ENCODE peak calls at places on chromosome 12, in ten cellular contexts. One of them, this sample, is unnamed.

GRCh38 chr12:15469342-15469741 is 147.0 kb downstream of the PTPRO start:
- DNase-seq in fibroblast of the aortic adventitia: no peak
- DNase-seq in body of pancreas: no peak
- DNase-seq in astrocyte of the cerebellum: no peak
- DNase-seq in cardiac muscle cell: no peak
- DNase-seq in mammary epithelial cell: no peak
- DNase-seq in AG09309: no peak
- DNase-seq in psoas muscle: no peak
- DNase-seq in CD8-positive, alpha-beta T cell: no peak
- DNase-seq in transverse colon: no peak
- DNase-seq in this sample: no peak

GRCh38 chr12:56377310-56377988 is 14.8 kb upstream of the APOF start:
- DNase-seq in fibroblast of the aortic adventitia: peak; percentile 23
- DNase-seq in body of pancreas: no peak
- DNase-seq in astrocyte of the cerebellum: no peak
- DNase-seq in cardiac muscle cell: no peak
- DNase-seq in mammary epithelial cell: peak; percentile 59
- DNase-seq in AG09309: no peak
- DNase-seq in psoas muscle: no peak
- DNase-seq in CD8-positive, alpha-beta T cell: no peak
- DNase-seq in transverse colon: no peak
- DNase-seq in this sample: no peak

GRCh38 chr12:79844693-79845092 is 90.2 kb downstream of the PPP1R12A start:
- DNase-seq in fibroblast of the aortic adventitia: peak; percentile 80
- DNase-seq in body of pancreas: no peak
- DNase-seq in astrocyte of the cerebellum: peak; percentile 19
- DNase-seq in cardiac muscle cell: peak; percentile 78
- DNase-seq in mammary epithelial cell: peak; percentile 67
- DNase-seq in AG09309: peak; percentile 8
- DNase-seq in psoas muscle: no peak
- DNase-seq in CD8-positive, alpha-beta T cell: no peak
- DNase-seq in transverse colon: no peak
- DNase-seq in this sample: no peak

GRCh38 chr12:71636704-71637115 is 26.9 kb downstream of the ZFC3H1 start:
- DNase-seq in fibroblast of the aortic adventitia: peak; percentile 83
- DNase-seq in body of pancreas: no peak
- DNase-seq in astrocyte of the cerebellum: peak; percentile 63
- DNase-seq in cardiac muscle cell: peak; percentile 80
- DNase-seq in mammary epithelial cell: peak; percentile 46
- DNase-seq in AG09309: peak; percentile 28
- DNase-seq in psoas muscle: no peak
- DNase-seq in CD8-positive, alpha-beta T cell: no peak
- DNase-seq in transverse colon: no peak
- DNase-seq in this sample: no peak

GRCh38 chr12:51270067-51270846 is at the start of gene SMAGP:
- DNase-seq in fibroblast of the aortic adventitia: peak; percentile 26
- DNase-seq in body of pancreas: peak; percentile 86
- DNase-seq in astrocyte of the cerebellum: no peak
- DNase-seq in cardiac muscle cell: peak; percentile 47
- DNase-seq in mammary epithelial cell: peak; percentile 69
- DNase-seq in AG09309: no peak
- DNase-seq in psoas muscle: peak; percentile 68
- DNase-seq in CD8-positive, alpha-beta T cell: peak; percentile 73
- DNase-seq in transverse colon: peak; percentile 89
- DNase-seq in this sample: peak; percentile 48

GRCh38 chr12:89861086-89861485 is 152.4 kb upstream of the ATP2B1 start:
- DNase-seq in fibroblast of the aortic adventitia: no peak
- DNase-seq in body of pancreas: no peak
- DNase-seq in astrocyte of the cerebellum: no peak
- DNase-seq in cardiac muscle cell: no peak
- DNase-seq in mammary epithelial cell: peak; percentile 30
- DNase-seq in AG09309: no peak
- DNase-seq in psoas muscle: no peak
- DNase-seq in CD8-positive, alpha-beta T cell: no peak
- DNase-seq in transverse colon: no peak
- DNase-seq in this sample: no peak

GRCh38 chr12:69007858-69008314 is 74.9 kb upstream of the CPM start:
- DNase-seq in fibroblast of the aortic adventitia: no peak
- DNase-seq in body of pancreas: no peak
- DNase-seq in astrocyte of the cerebellum: no peak
- DNase-seq in cardiac muscle cell: no peak
- DNase-seq in mammary epithelial cell: peak; percentile 5
- DNase-seq in AG09309: no peak
- DNase-seq in psoas muscle: no peak
- DNase-seq in CD8-positive, alpha-beta T cell: no peak
- DNase-seq in transverse colon: no peak
- DNase-seq in this sample: no peak

GRCh38 chr12:72288911-72289310 is 16.7 kb downstream of the TRHDE start:
- DNase-seq in fibroblast of the aortic adventitia: no peak
- DNase-seq in body of pancreas: no peak
- DNase-seq in astrocyte of the cerebellum: no peak
- DNase-seq in cardiac muscle cell: no peak
- DNase-seq in mammary epithelial cell: no peak
- DNase-seq in AG09309: no peak
- DNase-seq in psoas muscle: no peak
- DNase-seq in CD8-positive, alpha-beta T cell: no peak
- DNase-seq in transverse colon: no peak
- DNase-seq in this sample: no peak

GRCh38 chr12:87428701-87429277 is 600.4 kb downstream of the C12orf50 start:
- DNase-seq in fibroblast of the aortic adventitia: peak; percentile 59
- DNase-seq in body of pancreas: no peak
- DNase-seq in astrocyte of the cerebellum: no peak
- DNase-seq in cardiac muscle cell: no peak
- DNase-seq in mammary epithelial cell: peak; percentile 85
- DNase-seq in AG09309: no peak
- DNase-seq in psoas muscle: no peak
- DNase-seq in CD8-positive, alpha-beta T cell: no peak
- DNase-seq in transverse colon: no peak
- DNase-seq in this sample: no peak

GRCh38 chr12:46265734-46266133 is 3.1 kb downstream of the SLC38A1 start:
- DNase-seq in fibroblast of the aortic adventitia: no peak
- DNase-seq in body of pancreas: no peak
- DNase-seq in astrocyte of the cerebellum: no peak
- DNase-seq in cardiac muscle cell: no peak
- DNase-seq in mammary epithelial cell: no peak
- DNase-seq in AG09309: no peak
- DNase-seq in psoas muscle: no peak
- DNase-seq in CD8-positive, alpha-beta T cell: no peak
- DNase-seq in transverse colon: no peak
- DNase-seq in this sample: no peak
- H3K4me3 ChIP-seq in fibroblast of the aortic adventitia: peak overlapping the region; percentile 91
- H3K4me3 ChIP-seq in body of pancreas: no peak overlapping the region
- H3K4me3 ChIP-seq in astrocyte of the cerebellum: peak overlapping the region; percentile 79
- H3K4me3 ChIP-seq in cardiac muscle cell: peak overlapping the region; percentile 72
- H3K4me3 ChIP-seq in mammary epithelial cell: peak overlapping the region; percentile 97
- H3K4me3 ChIP-seq in AG09309: no peak overlapping the region
- H3K4me3 ChIP-seq in psoas muscle: peak overlapping the region; percentile 75
- H3K4me3 ChIP-seq in CD8-positive, alpha-beta T cell: peak overlapping the region; percentile 96
- H3K4me3 ChIP-seq in transverse colon: no peak overlapping the region
- H3K4me3 ChIP-seq in this sample: no peak overlapping the region

GRCh38 chr12:109571773-109572505 is 1.4 kb downstream of the MMAB start:
- DNase-seq in fibroblast of the aortic adventitia: no peak
- DNase-seq in body of pancreas: no peak
- DNase-seq in astrocyte of the cerebellum: no peak
- DNase-seq in cardiac muscle cell: no peak
- DNase-seq in mammary epithelial cell: no peak
- DNase-seq in AG09309: no peak
- DNase-seq in psoas muscle: no peak
- DNase-seq in CD8-positive, alpha-beta T cell: no peak
- DNase-seq in transverse colon: no peak
- DNase-seq in this sample: no peak
- H3K4me3 ChIP-seq in fibroblast of the aortic adventitia: peak overlapping the region; percentile 92
- H3K4me3 ChIP-seq in body of pancreas: no peak overlapping the region
- H3K4me3 ChIP-seq in astrocyte of the cerebellum: no peak overlapping the region
- H3K4me3 ChIP-seq in cardiac muscle cell: peak overlapping the region; percentile 38
- H3K4me3 ChIP-seq in mammary epithelial cell: no peak overlapping the region
- H3K4me3 ChIP-seq in AG09309: no peak overlapping the region
- H3K4me3 ChIP-seq in psoas muscle: peak overlapping the region; percentile 83
- H3K4me3 ChIP-seq in CD8-positive, alpha-beta T cell: no peak overlapping the region
- H3K4me3 ChIP-seq in transverse colon: no peak overlapping the region
- H3K4me3 ChIP-seq in this sample: no peak overlapping the region

DNA sequence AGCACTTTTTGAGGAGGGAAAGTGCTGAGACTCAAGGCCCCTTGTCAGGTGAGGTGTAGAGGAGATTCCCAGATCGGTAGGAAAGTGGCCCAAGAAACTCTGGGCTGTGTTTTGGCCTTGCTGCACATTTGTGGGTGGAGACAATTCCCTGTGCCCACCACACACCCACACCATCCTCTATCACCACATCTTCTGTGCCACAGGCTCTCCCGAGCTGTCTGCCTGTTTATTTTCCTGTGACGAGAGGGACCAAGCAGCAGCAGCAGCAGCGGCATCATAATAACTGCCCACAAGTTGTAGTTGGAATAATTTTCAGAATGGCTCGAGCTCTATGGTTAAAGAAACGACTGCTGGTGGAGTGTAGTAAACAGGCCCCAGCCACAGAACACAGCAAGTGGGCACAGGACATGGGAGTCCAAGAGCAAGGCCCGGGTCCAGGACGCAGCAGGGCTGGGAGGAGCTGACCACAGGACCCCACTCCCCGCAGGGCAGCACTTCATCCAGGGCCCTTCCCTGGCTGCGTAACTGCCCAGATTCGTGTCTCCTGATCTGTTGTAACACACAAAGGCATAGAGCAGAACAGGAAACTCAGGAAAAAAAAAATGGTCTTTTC is 55.6 kb upstream of the BCL2L14 start:
- DNase-seq in fibroblast of the aortic adventitia: no peak
- DNase-seq in body of pancreas: no peak
- DNase-seq in astrocyte of the cerebellum: no peak
- DNase-seq in cardiac muscle cell: no peak
- DNase-seq in mammary epithelial cell: no peak
- DNase-seq in AG09309: no peak
- DNase-seq in psoas muscle: no peak
- DNase-seq in CD8-positive, alpha-beta T cell: peak; percentile 35
- DNase-seq in transverse colon: no peak
- DNase-seq in this sample: no peak
- H3K4me3 ChIP-seq in fibroblast of the aortic adventitia: no peak overlapping the region
- H3K4me3 ChIP-seq in body of pancreas: no peak overlapping the region
- H3K4me3 ChIP-seq in astrocyte of the cerebellum: no peak overlapping the region
- H3K4me3 ChIP-seq in cardiac muscle cell: no peak overlapping the region
- H3K4me3 ChIP-seq in mammary epithelial cell: no peak overlapping the region
- H3K4me3 ChIP-seq in AG09309: no peak overlapping the region
- H3K4me3 ChIP-seq in psoas muscle: no peak overlapping the region
- H3K4me3 ChIP-seq in CD8-positive, alpha-beta T cell: no peak overlapping the region
- H3K4me3 ChIP-seq in transverse colon: no peak overlapping the region
- H3K4me3 ChIP-seq in this sample: no peak overlapping the region

DNA sequence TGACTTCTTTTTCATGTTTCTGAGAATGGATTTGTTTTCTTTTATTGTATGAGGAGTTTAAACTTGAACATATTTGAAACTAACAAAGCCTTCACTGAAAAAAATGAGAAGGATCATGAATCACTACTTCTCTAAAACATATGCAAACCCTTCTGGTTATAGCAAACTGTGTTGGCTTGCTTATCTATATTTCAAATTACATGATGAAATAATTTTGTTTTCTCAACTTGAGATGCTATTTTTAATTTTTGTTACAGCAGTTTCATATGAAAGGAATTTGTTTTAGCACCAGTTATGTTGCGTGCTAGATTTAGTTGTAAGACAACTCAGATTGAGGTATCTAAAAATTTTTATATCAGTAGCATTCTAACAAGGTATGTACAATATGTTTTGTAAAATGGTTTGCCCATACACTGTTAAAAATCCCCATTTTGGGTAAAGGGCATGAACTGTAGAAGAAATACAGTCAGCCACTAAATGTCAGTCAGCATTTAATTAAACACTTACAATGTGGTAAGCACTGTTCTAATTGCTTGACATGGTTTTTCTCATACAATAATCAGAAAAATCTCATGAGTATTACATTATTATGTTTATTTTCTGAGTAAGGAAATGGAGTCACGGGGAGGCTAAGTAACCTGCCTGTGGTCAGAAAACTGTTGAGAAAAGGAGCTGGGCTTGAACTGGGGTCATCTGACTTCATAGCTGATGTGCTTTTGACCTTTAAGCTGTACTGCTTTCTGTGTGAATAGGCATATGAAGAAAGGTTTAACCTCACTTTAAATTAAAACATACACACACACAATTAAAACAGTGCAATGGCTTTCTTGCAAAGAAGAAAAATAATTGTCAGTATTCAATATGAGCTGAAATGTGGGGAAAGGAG is 105.7 kb downstream of the PLEKHA5 start:
- DNase-seq in fibroblast of the aortic adventitia: peak; percentile 86
- DNase-seq in body of pancreas: no peak
- DNase-seq in astrocyte of the cerebellum: no peak
- DNase-seq in cardiac muscle cell: peak; percentile 72
- DNase-seq in mammary epithelial cell: peak; percentile 23
- DNase-seq in AG09309: no peak
- DNase-seq in psoas muscle: no peak
- DNase-seq in CD8-positive, alpha-beta T cell: no peak
- DNase-seq in transverse colon: no peak
- DNase-seq in this sample: no peak
- H3K4me3 ChIP-seq in fibroblast of the aortic adventitia: no peak overlapping the region
- H3K4me3 ChIP-seq in body of pancreas: no peak overlapping the region
- H3K4me3 ChIP-seq in astrocyte of the cerebellum: no peak overlapping the region
- H3K4me3 ChIP-seq in cardiac muscle cell: no peak overlapping the region
- H3K4me3 ChIP-seq in mammary epithelial cell: no peak overlapping the region
- H3K4me3 ChIP-seq in AG09309: no peak overlapping the region
- H3K4me3 ChIP-seq in psoas muscle: no peak overlapping the region
- H3K4me3 ChIP-seq in CD8-positive, alpha-beta T cell: no peak overlapping the region
- H3K4me3 ChIP-seq in transverse colon: no peak overlapping the region
- H3K4me3 ChIP-seq in this sample: no peak overlapping the region

GRCh38 chr12:122979001-122979907 is 1.2 kb upstream of the ARL6IP4 start:
- DNase-seq in fibroblast of the aortic adventitia: no peak
- DNase-seq in body of pancreas: no peak
- DNase-seq in astrocyte of the cerebellum: no peak
- DNase-seq in cardiac muscle cell: no peak
- DNase-seq in mammary epithelial cell: no peak
- DNase-seq in AG09309: no peak
- DNase-seq in psoas muscle: peak; percentile 52
- DNase-seq in CD8-positive, alpha-beta T cell: no peak
- DNase-seq in transverse colon: no peak
- DNase-seq in this sample: no peak
- H3K4me3 ChIP-seq in fibroblast of the aortic adventitia: peak overlapping the region; percentile 92
- H3K4me3 ChIP-seq in body of pancreas: no peak overlapping the region
- H3K4me3 ChIP-seq in astrocyte of the cerebellum: peak overlapping the region; percentile 77
- H3K4me3 ChIP-seq in cardiac muscle cell: peak overlapping the region; percentile 90
- H3K4me3 ChIP-seq in mammary epithelial cell: peak overlapping the region; percentile 93
- H3K4me3 ChIP-seq in AG09309: peak overlapping the region; percentile 81
- H3K4me3 ChIP-seq in psoas muscle: peak overlapping the region; percentile 99
- H3K4me3 ChIP-seq in CD8-positive, alpha-beta T cell: peak overlapping the region; percentile 82
- H3K4me3 ChIP-seq in transverse colon: no peak overlapping the region
- H3K4me3 ChIP-seq in this sample: no peak overlapping the region

DNA sequence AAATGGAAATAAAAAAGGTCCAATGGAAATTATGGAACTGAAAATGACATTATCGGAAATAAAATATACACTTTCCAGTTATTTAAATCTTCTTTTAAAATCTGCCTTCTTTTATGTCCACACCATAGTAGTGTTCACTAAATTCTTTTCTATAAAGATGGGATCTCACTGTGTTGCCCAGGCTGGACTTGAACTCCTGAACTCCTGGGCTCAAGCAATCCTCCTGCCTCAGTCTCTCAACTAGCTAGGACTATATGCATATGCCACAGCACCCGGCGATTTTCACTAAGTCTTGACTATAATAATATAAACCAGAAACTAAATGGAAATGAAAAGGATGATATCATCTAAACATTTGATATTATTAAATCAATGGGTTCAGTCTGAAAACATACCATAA is 188.4 kb downstream of the MED13L start:
- DNase-seq in fibroblast of the aortic adventitia: no peak
- DNase-seq in body of pancreas: no peak
- DNase-seq in astrocyte of the cerebellum: no peak
- DNase-seq in cardiac muscle cell: no peak
- DNase-seq in mammary epithelial cell: no peak
- DNase-seq in AG09309: no peak
- DNase-seq in psoas muscle: no peak
- DNase-seq in CD8-positive, alpha-beta T cell: no peak
- DNase-seq in transverse colon: no peak
- DNase-seq in this sample: no peak
- H3K4me3 ChIP-seq in fibroblast of the aortic adventitia: no peak overlapping the region
- H3K4me3 ChIP-seq in body of pancreas: no peak overlapping the region
- H3K4me3 ChIP-seq in astrocyte of the cerebellum: no peak overlapping the region
- H3K4me3 ChIP-seq in cardiac muscle cell: no peak overlapping the region
- H3K4me3 ChIP-seq in mammary epithelial cell: no peak overlapping the region
- H3K4me3 ChIP-seq in AG09309: no peak overlapping the region
- H3K4me3 ChIP-seq in psoas muscle: no peak overlapping the region
- H3K4me3 ChIP-seq in CD8-positive, alpha-beta T cell: no peak overlapping the region
- H3K4me3 ChIP-seq in transverse colon: no peak overlapping the region
- H3K4me3 ChIP-seq in this sample: no peak overlapping the region

This sample was measured in testis.